ENCODE peak calls at places on chromosomes 5 and 9, in six cellular contexts. T is stomach, B is AG10803, I is choroid plexus epithelial cell, J is breast epithelium, W is neural progenitor cell. C is an unnamed sample.

GRCh38 chr5:128199104-128199503 is 115.5 kb downstream of the SLC12A2 start:
- DNase-seq in T (no peak), W (no peak), J (no peak), I (peak), B (no peak), C (no peak)

GRCh38 chr5:133398646-133399081 is 213.7 kb downstream of the FSTL4 start:
- DNase-seq in J (no peak), B (no peak), W (no peak), T (no peak), I (no peak), C (no peak)

GRCh38 chr9:127554966-127555829 is 56.9 kb upstream of the STXBP1 start:
- DNase-seq in W (peak), J (no peak), B (no peak), T (no peak), I (no peak), C (no peak)

GRCh38 chr9:69495331-69495730 is 170.3 kb downstream of the ENTREP1 start:
- DNase-seq in T (no peak), J (no peak), B (no peak), W (peak), I (no peak), C (no peak)

GRCh38 chr5:146726020-146726419 is 152.5 kb downstream of the PPP2R2B start:
- DNase-seq in J (no peak), B (no peak), T (no peak), W (no peak), I (no peak), C (no peak)

GRCh38 chr5:87243161-87243877 is 24.4 kb upstream of the RASA1 start:
- DNase-seq in T (no peak), J (no peak), W (no peak), B (peak), I (peak), C (peak)

GRCh38 chr5:143931389-143931984 is 119.5 kb downstream of the HMHB1 start:
- DNase-seq in W (peak), B (peak), J (no peak), I (no peak), T (no peak), C (no peak)

GRCh38 chr5:128491291-128491690 is 46.8 kb downstream of the FBN2 start:
- DNase-seq in I (peak), T (no peak), B (no peak), W (peak), J (no peak), C (no peak)

GRCh38 chr5:65100846-65101678 is 332.3 kb downstream of the CWC27 start:
- DNase-seq in I (peak), B (peak), W (peak), T (peak), J (no peak), C (no peak)

GRCh38 chr5:108521841-108522506 is 140.1 kb upstream of the FBXL17 start:
- DNase-seq in I (peak), T (no peak), W (peak), B (peak), J (no peak), C (no peak)

GRCh38 chr9:82513242-82513750 is 524.7 kb downstream of the SPATA31D1 start:
- DNase-seq in W (no peak), T (no peak), B (peak), J (no peak), I (peak), C (no peak)

GRCh38 chr9:7439355-7439978 is 360.1 kb downstream of the DMAC1 start:
- DNase-seq in T (no peak), B (no peak), W (no peak), I (peak), J (no peak), C (no peak)

GRCh38 chr5:60183881-60184280 is 290.4 kb upstream of the PDE4D start:
- DNase-seq in I (no peak), T (no peak), B (no peak), J (no peak), W (no peak), C (no peak)

GRCh38 chr5:135534609-135535419 is 950 bp downstream of the NEUROG1 start:
- DNase-seq in J (no peak), W (peak), I (no peak), T (no peak), B (no peak), C (no peak)

GRCh38 chr5:139554264-139554663 is 6.9 kb upstream of the UBE2D2 start:
- DNase-seq in B (no peak), T (no peak), I (no peak), J (no peak), W (no peak), C (no peak)

GRCh38 chr5:134594797-134595457 is 37.7 kb downstream of the SAR1B start:
- DNase-seq in T (no peak), B (no peak), I (no peak), J (no peak), W (no peak), C (no peak)

GRCh38 chr9:123438821-123439220 is 82.8 kb downstream of the CRB2 start:
- DNase-seq in B (no peak), I (peak), T (no peak), W (peak), J (peak), C (no peak)

GRCh38 chr9:1880038-1880565 is 135.0 kb upstream of the SMARCA2 start:
- DNase-seq in J (no peak), T (no peak), W (no peak), I (no peak), B (no peak), C (no peak)

GRCh38 chr9:17491780-17492179 is 87.1 kb upstream of the SH3GL2 start:
- DNase-seq in J (no peak), B (no peak), W (no peak), I (peak), T (no peak), C (no peak)

GRCh38 chr5:102975040-102975439 is 144.9 kb downstream of the GIN1 start:
- DNase-seq in I (no peak), J (no peak), W (no peak), B (peak), T (no peak), C (no peak)

GRCh38 chr9:106860731-106861584 is 2.0 kb upstream of the ZNF462 start:
- DNase-seq in J (peak), T (no peak), W (peak), B (peak), I (peak), C (no peak)

GRCh38 chr9:106864533-106865143 is 1.7 kb downstream of the ZNF462 start:
- DNase-seq in J (no peak), W (no peak), I (peak), B (peak), T (no peak), C (no peak)

GRCh38 chr9:106861585-106862114 is 1.3 kb upstream of the ZNF462 start:
- DNase-seq in I (no peak), T (no peak), J (no peak), W (no peak), B (no peak), C (no peak)

GRCh38 chr9:106862115-106862945 is 636 bp upstream of the ZNF462 start:
- DNase-seq in T (no peak), I (peak), B (peak), W (peak), J (no peak), C (no peak)

DNA sequence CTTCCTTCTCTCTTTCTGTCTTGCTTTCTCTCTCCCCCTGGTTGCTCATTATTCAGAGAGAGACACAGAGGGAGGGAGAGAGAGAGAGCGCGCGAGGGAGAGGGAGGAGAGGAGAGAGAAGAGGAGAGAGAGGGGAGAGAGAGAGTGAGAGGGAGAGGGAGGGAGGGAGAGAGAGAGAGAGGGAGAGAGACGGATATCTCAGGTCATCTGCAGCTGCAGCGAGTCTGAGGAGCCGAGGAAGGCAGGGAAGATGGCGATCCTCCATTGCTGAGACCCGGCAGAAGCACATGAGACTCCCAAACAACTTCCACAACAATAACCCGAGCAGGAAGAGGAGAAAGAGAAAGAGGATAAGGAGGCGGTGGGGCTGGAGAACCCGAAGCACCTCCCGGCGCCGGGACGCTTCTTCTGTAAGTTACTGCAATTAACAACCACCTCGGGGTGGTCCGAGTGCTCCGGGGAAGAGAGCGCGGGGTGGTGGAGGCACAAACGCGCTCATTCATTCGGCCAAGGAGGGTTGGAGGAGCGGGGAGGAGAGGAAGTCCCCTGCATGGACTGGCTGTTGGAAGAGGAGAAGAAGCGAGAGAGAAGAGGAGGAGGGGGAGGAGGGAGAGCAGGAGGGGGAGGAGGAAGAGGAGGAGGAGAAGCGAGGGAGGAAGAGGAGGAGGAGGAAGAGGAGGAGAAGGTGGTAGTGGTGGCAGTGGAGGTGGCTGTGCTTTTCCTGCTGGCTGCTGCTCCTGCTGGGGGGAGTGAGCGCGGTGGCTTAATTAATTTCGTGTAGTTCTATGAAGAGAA is at the start of gene ZNF462:
- DNase-seq in I (peak), B (peak), T (no peak), W (peak), J (no peak), C (no peak)
- TF ChIP-seq CTCF in I (no peak), B (no peak), T (peak), W (no peak), J (peak), C (no peak)

DNA sequence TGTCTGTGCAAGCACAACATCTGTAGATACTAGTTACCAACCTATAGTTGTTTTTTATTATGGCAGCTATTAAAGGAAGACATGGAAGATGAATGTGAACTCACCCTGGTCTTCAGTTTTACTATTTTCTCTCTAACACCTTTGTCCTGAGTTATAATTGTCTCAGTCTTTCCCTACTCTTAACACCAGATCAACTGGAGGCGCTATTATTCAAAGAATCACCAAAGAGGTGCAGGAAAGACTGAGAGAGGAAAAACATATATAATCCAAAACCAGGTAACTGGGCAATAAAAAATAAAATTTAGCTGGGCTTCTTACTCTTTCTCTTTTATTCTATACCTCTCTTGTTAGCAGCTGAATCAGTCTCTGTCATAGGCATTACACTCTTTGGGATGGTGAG is 134.2 kb upstream of the C6 start:
- DNase-seq in B (no peak), I (peak), W (no peak), T (no peak), J (no peak), C (no peak)
- TF ChIP-seq CTCF in B (no peak), I (peak), W (peak), T (no peak), J (no peak), C (no peak)

DNA sequence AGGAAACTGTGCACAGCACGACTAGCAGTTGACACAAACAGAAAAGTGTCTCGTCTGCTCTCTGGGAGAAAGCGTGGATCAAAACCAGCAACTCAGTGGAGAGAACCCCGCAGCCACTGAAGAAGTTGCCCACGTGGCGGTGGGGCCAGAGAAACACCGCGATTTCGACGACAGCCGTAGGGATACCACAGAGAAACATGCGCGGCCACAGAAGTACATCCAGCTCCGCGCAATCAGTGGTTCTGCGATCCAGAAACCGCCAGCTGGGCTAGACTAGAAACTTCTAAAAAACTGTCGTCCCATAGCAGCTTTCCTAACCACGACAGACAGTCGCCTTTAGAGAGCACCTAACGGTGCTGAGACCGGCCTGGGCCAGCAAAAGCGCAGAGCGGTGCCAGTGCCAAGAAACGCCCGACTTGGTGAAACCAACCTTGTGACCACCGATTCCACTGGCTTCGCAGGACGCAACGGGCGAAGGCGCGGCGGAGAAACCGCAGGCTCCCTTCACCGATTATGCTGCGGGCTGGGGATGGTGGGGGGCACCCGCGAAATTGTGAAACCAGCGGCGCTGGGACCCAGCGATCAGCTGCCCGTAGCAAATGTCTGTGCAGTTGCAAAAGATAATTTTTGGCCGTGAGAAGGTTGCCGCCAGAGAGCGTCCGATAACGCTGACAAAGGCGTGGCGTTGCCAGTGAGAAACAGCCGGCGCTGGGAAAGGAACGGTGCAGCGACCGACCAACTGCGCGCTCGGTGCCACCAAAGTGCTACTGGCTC is 2.7 kb upstream of the ANXA2R start:
- DNase-seq in B (peak), J (no peak), T (peak), W (peak), I (peak), C (peak)
- TF ChIP-seq CTCF in B (peak), J (no peak), T (no peak), W (no peak), I (peak), C (no peak)

DNA sequence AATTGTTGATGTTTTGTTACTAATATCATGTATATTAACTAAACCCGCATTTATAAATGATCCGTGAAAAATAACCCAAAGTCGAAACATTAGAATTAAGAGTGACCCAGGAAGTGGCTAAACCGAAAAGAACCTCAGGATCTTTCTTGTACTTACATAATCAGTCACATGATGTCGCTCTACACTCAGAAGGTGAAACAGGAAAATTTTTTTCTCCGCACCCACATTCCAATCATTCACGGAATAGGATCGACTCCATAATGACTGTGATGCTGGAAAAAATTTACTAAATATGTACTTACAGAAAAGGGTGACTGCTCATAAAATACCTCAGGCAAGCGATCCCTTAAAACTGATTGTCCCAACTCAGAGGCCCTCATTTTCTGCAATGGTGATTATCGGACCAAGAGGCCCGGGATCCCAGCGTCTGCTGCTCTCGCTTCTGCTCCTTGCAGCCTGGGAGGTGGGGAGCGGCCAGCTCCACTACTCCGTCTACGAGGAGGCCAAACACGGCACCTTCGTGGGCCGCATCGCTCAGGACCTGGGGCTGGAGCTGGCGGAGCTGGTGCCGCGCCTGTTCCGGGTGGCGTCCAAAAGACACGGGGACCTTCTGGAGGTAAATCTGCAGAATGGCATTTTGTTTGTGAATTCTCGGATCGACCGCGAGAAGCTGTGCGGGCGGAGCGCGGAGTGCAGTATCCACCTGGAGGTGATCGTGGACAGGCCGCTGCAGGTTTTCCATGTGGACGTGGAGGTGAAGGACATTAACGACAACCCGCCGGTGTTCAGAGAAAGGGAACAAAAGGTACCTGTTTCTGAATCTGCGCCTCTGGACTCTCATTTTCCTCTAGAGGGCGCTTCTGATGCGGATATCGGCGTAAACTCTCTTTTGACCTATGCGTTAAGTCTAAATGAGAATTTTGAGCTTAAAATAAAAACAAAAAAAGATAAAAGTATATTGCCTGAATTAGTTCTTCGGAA is at the start of gene PCDHA12:
- DNase-seq in J (no peak), I (no peak), B (no peak), W (peak), T (no peak), C (no peak)
- TF ChIP-seq CTCF in J (no peak), I (no peak), B (no peak), W (peak), T (no peak), C (no peak)

GRCh38 chr5:18102733-18103132 is 468.5 kb downstream of the TAF11L14 start:
- DNase-seq in J (no peak), I (no peak), W (peak), B (no peak), T (no peak), C (no peak)
- TF ChIP-seq CTCF in J (no peak), I (no peak), W (peak), B (no peak), T (no peak), C (no peak)

DNA sequence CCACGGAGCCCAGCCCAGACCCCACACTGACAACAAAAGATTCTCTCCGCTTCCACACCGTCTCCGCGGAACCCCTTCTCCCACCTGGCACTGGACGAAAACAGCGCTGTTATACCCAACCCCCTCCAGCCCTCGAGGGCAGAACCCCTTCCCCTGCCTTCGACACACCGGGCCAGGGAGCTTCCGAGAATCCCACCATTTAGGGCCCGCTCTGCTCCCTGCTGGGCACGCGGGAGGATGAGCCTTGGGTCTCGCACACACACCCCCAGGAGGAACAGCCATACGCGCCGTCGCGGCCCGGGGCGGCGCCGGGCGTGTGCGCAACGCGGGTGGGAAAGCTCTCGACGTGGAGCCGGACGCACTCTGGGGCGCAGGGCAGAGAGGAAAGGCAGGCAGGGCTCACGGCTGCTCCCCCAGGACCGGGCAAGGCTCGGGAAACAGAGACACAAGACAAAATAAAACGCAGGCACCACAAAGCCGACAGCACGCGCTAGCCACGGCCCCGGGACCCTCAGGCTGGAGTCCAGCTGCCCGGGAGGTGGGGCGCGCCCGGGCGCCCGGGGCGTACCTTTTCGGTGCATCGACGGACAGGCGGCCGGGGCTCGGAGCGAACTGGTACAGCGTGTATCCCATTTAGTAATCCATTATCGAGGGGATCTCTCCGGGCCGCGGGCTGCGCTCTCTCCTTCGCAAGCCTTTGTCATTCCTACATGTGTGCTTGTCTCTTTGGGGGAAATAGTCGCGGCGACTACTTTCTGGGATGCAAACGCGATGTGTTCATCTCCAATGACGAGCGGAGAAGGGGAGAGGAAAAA is 799 bp downstream of the SEMA6A start:
- DNase-seq in T (no peak), W (peak), J (no peak), B (no peak), I (peak), C (no peak)
- TF ChIP-seq CTCF in T (no peak), W (no peak), J (no peak), B (no peak), I (no peak), C (no peak)

C was measured in CD14-positive monocyte.